ENCODE peak calls at places on chromosomes 7 and 10, in ten cellular contexts. One of them, this sample, is unnamed.

GRCh38 chr7:24328050-24328449 is 44.1 kb downstream of the NPY start:
- DNase-seq in progenitor cell of endocrine pancreas: no peak
- DNase-seq in left ventricle myocardium inferior: no peak
- DNase-seq in IMR-90: no peak
- DNase-seq in GM23338: no peak
- DNase-seq in esophagus muscularis mucosa: no peak
- DNase-seq in CD8-positive, alpha-beta T cell: no peak
- DNase-seq in mammary epithelial cell: no peak
- DNase-seq in sigmoid colon: no peak
- DNase-seq in stomach: no peak
- DNase-seq in this sample: no peak

GRCh38 chr10:16779375-16779774 is 37.8 kb downstream of the RSU1 start:
- DNase-seq in progenitor cell of endocrine pancreas: no peak
- DNase-seq in left ventricle myocardium inferior: no peak
- DNase-seq in IMR-90: no peak
- DNase-seq in GM23338: no peak
- DNase-seq in esophagus muscularis mucosa: no peak
- DNase-seq in CD8-positive, alpha-beta T cell: peak
- DNase-seq in mammary epithelial cell: peak
- DNase-seq in sigmoid colon: no peak
- DNase-seq in stomach: no peak
- DNase-seq in this sample: no peak

GRCh38 chr10:50367732-50368131 is 116.4 kb upstream of the ASAH2 start:
- DNase-seq in progenitor cell of endocrine pancreas: no peak
- DNase-seq in left ventricle myocardium inferior: no peak
- DNase-seq in IMR-90: peak
- DNase-seq in GM23338: peak
- DNase-seq in esophagus muscularis mucosa: no peak
- DNase-seq in CD8-positive, alpha-beta T cell: no peak
- DNase-seq in mammary epithelial cell: peak
- DNase-seq in sigmoid colon: no peak
- DNase-seq in stomach: no peak
- DNase-seq in this sample: peak

GRCh38 chr7:104299323-104299722 is 29.1 kb upstream of the LHFPL3 start:
- DNase-seq in progenitor cell of endocrine pancreas: no peak
- DNase-seq in left ventricle myocardium inferior: no peak
- DNase-seq in IMR-90: no peak
- DNase-seq in GM23338: no peak
- DNase-seq in esophagus muscularis mucosa: no peak
- DNase-seq in CD8-positive, alpha-beta T cell: no peak
- DNase-seq in mammary epithelial cell: no peak
- DNase-seq in sigmoid colon: no peak
- DNase-seq in stomach: no peak
- DNase-seq in this sample: no peak

GRCh38 chr7:143381427-143382125 is 431 bp downstream of the ZYX start:
- DNase-seq in progenitor cell of endocrine pancreas: no peak
- DNase-seq in left ventricle myocardium inferior: peak
- DNase-seq in IMR-90: peak
- DNase-seq in GM23338: no peak
- DNase-seq in esophagus muscularis mucosa: no peak
- DNase-seq in CD8-positive, alpha-beta T cell: no peak
- DNase-seq in mammary epithelial cell: peak
- DNase-seq in sigmoid colon: peak
- DNase-seq in stomach: peak
- DNase-seq in this sample: peak

GRCh38 chr10:99426689-99427088 is 3.7 kb downstream of the GOT1 start:
- DNase-seq in progenitor cell of endocrine pancreas: no peak
- DNase-seq in left ventricle myocardium inferior: no peak
- DNase-seq in IMR-90: no peak
- DNase-seq in GM23338: no peak
- DNase-seq in esophagus muscularis mucosa: no peak
- DNase-seq in CD8-positive, alpha-beta T cell: no peak
- DNase-seq in mammary epithelial cell: no peak
- DNase-seq in sigmoid colon: no peak
- DNase-seq in stomach: no peak
- DNase-seq in this sample: no peak

GRCh38 chr7:1541431-1542162 is 11.1 kb downstream of the MAFK start:
- DNase-seq in progenitor cell of endocrine pancreas: no peak
- DNase-seq in left ventricle myocardium inferior: no peak
- DNase-seq in IMR-90: no peak
- DNase-seq in GM23338: no peak
- DNase-seq in esophagus muscularis mucosa: no peak
- DNase-seq in CD8-positive, alpha-beta T cell: no peak
- DNase-seq in mammary epithelial cell: no peak
- DNase-seq in sigmoid colon: peak
- DNase-seq in stomach: no peak
- DNase-seq in this sample: no peak

GRCh38 chr7:135597181-135597925 is 39.6 kb downstream of the NUP205 start:
- DNase-seq in progenitor cell of endocrine pancreas: no peak
- DNase-seq in left ventricle myocardium inferior: no peak
- DNase-seq in IMR-90: peak
- DNase-seq in GM23338: no peak
- DNase-seq in esophagus muscularis mucosa: no peak
- DNase-seq in CD8-positive, alpha-beta T cell: no peak
- DNase-seq in mammary epithelial cell: no peak
- DNase-seq in sigmoid colon: no peak
- DNase-seq in stomach: no peak
- DNase-seq in this sample: no peak

DNA sequence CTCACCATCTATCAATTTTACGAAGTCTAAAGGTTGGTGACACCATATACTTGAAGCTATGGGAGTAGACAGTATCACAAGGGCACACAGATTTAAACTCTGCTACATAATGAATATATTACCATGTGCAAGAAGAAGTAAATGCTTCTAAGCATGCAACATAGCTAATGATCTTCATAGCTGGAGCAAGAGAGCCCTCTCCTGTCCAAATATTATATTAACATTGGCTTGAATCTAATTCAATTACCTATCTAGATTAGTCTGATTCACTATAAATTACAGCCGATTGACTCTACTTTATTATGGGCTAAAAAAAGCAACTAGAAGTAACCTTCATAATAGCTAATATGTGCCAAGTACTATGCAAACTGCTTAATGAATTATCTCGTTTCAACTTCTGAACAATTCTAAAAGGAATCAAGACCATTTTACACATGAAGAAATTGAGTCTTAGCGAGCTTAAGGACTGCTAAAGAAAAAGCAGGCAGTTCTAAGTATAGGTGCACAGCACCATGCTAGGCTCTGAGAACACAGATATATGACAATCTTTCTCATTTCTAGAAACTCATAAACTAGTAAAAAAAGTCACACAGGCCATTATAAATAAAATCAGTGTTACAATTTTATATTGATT is 21.9 kb downstream of the FRA10AC1 start:
- DNase-seq in progenitor cell of endocrine pancreas: no peak
- DNase-seq in left ventricle myocardium inferior: no peak
- DNase-seq in IMR-90: peak
- DNase-seq in GM23338: peak
- DNase-seq in esophagus muscularis mucosa: no peak
- DNase-seq in CD8-positive, alpha-beta T cell: no peak
- DNase-seq in mammary epithelial cell: peak
- DNase-seq in sigmoid colon: no peak
- DNase-seq in stomach: no peak
- DNase-seq in this sample: no peak
- TF ChIP-seq CTCF in progenitor cell of endocrine pancreas: peak
- TF ChIP-seq CTCF in left ventricle myocardium inferior: peak
- TF ChIP-seq CTCF in IMR-90: peak
- TF ChIP-seq CTCF in GM23338: peak
- TF ChIP-seq CTCF in esophagus muscularis mucosa: peak
- TF ChIP-seq CTCF in CD8-positive, alpha-beta T cell: no peak
- TF ChIP-seq CTCF in mammary epithelial cell: peak
- TF ChIP-seq CTCF in sigmoid colon: no peak
- TF ChIP-seq CTCF in stomach: peak
- TF ChIP-seq CTCF in this sample: no peak

DNA sequence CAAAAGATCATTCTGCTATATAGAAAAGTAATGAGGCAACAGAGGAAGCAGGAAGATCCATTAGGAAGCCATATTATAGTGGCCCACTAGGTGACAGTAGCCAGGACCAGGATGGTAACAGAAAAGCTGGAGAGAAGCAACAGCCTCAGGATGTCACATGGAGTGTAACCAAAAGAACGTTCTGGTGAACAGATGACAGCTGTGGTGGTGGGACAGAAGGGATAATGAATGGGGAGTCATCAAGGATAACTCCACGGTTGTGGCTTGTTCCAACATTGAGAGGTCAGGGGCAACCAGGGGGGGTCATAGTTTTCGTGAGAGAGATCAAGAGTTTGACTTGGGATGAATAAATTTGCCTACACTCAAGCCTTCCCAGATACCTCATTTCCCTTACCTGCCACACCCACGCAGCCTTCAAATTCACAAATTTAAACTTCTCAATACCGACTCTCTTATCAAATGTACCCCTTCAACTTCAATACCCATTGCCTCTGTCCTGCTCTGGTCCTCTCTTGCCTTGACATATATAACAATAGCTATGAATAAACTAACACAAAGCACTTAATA is 9.3 kb downstream of the TBL2 start:
- DNase-seq in progenitor cell of endocrine pancreas: no peak
- DNase-seq in left ventricle myocardium inferior: no peak
- DNase-seq in IMR-90: no peak
- DNase-seq in GM23338: no peak
- DNase-seq in esophagus muscularis mucosa: no peak
- DNase-seq in CD8-positive, alpha-beta T cell: no peak
- DNase-seq in mammary epithelial cell: no peak
- DNase-seq in sigmoid colon: no peak
- DNase-seq in stomach: no peak
- DNase-seq in this sample: no peak
- TF ChIP-seq CTCF in progenitor cell of endocrine pancreas: no peak
- TF ChIP-seq CTCF in left ventricle myocardium inferior: no peak
- TF ChIP-seq CTCF in IMR-90: no peak
- TF ChIP-seq CTCF in GM23338: no peak
- TF ChIP-seq CTCF in esophagus muscularis mucosa: no peak
- TF ChIP-seq CTCF in CD8-positive, alpha-beta T cell: no peak
- TF ChIP-seq CTCF in mammary epithelial cell: no peak
- TF ChIP-seq CTCF in sigmoid colon: no peak
- TF ChIP-seq CTCF in stomach: no peak
- TF ChIP-seq CTCF in this sample: no peak

DNA sequence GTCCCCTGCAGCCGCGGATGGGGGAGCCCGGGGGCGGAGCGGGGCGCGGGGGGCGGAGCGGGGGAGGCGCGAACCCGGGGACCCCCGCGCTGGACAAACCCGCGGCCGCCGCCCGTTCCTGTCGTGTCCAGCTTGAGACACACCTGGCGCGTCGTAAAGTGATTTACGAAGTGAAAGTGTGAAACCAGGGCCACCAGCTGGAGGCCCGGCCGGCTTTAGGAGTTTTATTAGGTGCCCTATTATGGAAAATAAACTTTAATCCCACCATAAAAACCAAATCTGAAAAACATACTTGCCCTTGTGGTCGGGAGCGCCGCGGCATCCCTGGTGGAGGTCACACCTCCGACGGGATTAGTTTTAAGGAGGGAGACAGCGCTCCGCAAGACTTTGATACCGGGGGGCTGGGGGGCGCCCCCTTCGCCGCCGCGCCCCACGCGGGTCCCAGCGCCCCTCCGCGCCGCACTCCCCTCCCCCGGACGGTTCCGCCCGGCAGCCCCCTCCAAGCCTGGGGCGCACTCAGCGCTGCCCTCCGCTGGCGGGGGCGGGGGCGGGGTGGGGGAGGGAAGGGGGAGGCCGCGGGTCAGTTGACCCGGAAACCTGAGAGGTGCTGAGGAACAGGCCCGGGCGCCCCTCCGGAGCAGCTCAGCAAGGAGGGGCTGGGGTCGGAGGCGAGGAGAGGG is 10.3 kb downstream of the MNX1 start:
- DNase-seq in progenitor cell of endocrine pancreas: no peak
- DNase-seq in left ventricle myocardium inferior: no peak
- DNase-seq in IMR-90: no peak
- DNase-seq in GM23338: peak
- DNase-seq in esophagus muscularis mucosa: no peak
- DNase-seq in CD8-positive, alpha-beta T cell: no peak
- DNase-seq in mammary epithelial cell: no peak
- DNase-seq in sigmoid colon: no peak
- DNase-seq in stomach: peak
- DNase-seq in this sample: no peak
- TF ChIP-seq CTCF in progenitor cell of endocrine pancreas: peak
- TF ChIP-seq CTCF in left ventricle myocardium inferior: no peak
- TF ChIP-seq CTCF in IMR-90: no peak
- TF ChIP-seq CTCF in GM23338: no peak
- TF ChIP-seq CTCF in esophagus muscularis mucosa: no peak
- TF ChIP-seq CTCF in CD8-positive, alpha-beta T cell: no peak
- TF ChIP-seq CTCF in mammary epithelial cell: no peak
- TF ChIP-seq CTCF in sigmoid colon: no peak
- TF ChIP-seq CTCF in stomach: no peak
- TF ChIP-seq CTCF in this sample: no peak

GRCh38 chr7:149751058-149751775 is 22.2 kb downstream of the ZNF467 start:
- DNase-seq in progenitor cell of endocrine pancreas: no peak
- DNase-seq in left ventricle myocardium inferior: no peak
- DNase-seq in IMR-90: no peak
- DNase-seq in GM23338: no peak
- DNase-seq in esophagus muscularis mucosa: no peak
- DNase-seq in CD8-positive, alpha-beta T cell: no peak
- DNase-seq in mammary epithelial cell: no peak
- DNase-seq in sigmoid colon: no peak
- DNase-seq in stomach: no peak
- DNase-seq in this sample: no peak

GRCh38 chr7:149750122-149750845 is 23.1 kb downstream of the ZNF467 start:
- DNase-seq in progenitor cell of endocrine pancreas: no peak
- DNase-seq in left ventricle myocardium inferior: no peak
- DNase-seq in IMR-90: no peak
- DNase-seq in GM23338: no peak
- DNase-seq in esophagus muscularis mucosa: no peak
- DNase-seq in CD8-positive, alpha-beta T cell: no peak
- DNase-seq in mammary epithelial cell: no peak
- DNase-seq in sigmoid colon: no peak
- DNase-seq in stomach: no peak
- DNase-seq in this sample: no peak

GRCh38 chr7:149748223-149748874 is 25.0 kb downstream of the ZNF467 start:
- DNase-seq in progenitor cell of endocrine pancreas: no peak
- DNase-seq in left ventricle myocardium inferior: no peak
- DNase-seq in IMR-90: no peak
- DNase-seq in GM23338: peak
- DNase-seq in esophagus muscularis mucosa: no peak
- DNase-seq in CD8-positive, alpha-beta T cell: no peak
- DNase-seq in mammary epithelial cell: no peak
- DNase-seq in sigmoid colon: no peak
- DNase-seq in stomach: no peak
- DNase-seq in this sample: no peak

GRCh38 chr7:149752646-149753045 is 20.7 kb downstream of the ZNF467 start:
- DNase-seq in progenitor cell of endocrine pancreas: no peak
- DNase-seq in left ventricle myocardium inferior: no peak
- DNase-seq in IMR-90: no peak
- DNase-seq in GM23338: no peak
- DNase-seq in esophagus muscularis mucosa: no peak
- DNase-seq in CD8-positive, alpha-beta T cell: no peak
- DNase-seq in mammary epithelial cell: no peak
- DNase-seq in sigmoid colon: no peak
- DNase-seq in stomach: no peak
- DNase-seq in this sample: no peak

DNA sequence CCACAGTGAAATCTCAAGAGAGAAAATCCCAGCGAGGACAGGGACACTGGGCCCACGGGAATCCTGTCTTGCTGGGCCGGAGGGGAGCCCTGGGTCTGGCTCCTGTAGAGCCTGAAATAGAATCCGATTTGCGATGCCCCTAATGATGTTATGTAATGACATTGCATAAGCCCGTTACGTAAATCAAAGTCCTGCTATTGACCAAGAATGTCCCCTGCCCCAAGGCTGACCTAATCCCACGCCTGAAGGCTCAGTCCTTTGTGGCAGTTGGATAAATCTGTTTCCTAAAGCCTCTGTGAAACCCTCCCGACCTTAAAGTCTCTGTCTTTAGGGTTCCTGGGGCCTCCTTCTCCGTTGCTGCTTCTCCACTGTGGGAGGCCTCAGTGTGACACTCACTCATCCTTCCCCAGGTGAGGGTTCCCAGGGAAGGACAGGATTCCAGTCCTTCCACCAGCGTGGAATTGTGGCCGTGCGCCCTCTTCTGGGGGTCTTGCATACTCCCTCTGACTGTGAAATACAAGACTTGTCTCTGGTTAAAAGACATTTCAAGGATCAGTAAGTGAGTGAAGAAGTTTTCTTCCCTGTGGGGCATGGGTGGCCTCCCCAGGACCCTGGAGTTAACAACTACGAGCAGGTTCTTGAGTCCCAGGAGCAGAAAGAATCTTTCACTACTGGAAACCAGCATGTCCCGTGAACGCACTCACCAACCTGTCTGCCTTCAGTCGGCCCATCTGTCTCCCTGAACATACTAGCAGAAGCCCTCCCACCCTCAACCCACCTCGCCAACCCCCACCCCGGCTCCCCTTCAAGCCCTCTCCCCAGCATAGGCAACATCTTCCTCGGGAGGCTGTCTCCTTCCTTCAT is 19.8 kb downstream of the ZNF467 start:
- DNase-seq in progenitor cell of endocrine pancreas: peak
- DNase-seq in left ventricle myocardium inferior: no peak
- DNase-seq in IMR-90: peak
- DNase-seq in GM23338: peak
- DNase-seq in esophagus muscularis mucosa: no peak
- DNase-seq in CD8-positive, alpha-beta T cell: no peak
- DNase-seq in mammary epithelial cell: peak
- DNase-seq in sigmoid colon: no peak
- DNase-seq in stomach: peak
- DNase-seq in this sample: peak
- TF ChIP-seq CTCF in progenitor cell of endocrine pancreas: peak
- TF ChIP-seq CTCF in left ventricle myocardium inferior: peak
- TF ChIP-seq CTCF in IMR-90: peak
- TF ChIP-seq CTCF in GM23338: peak
- TF ChIP-seq CTCF in esophagus muscularis mucosa: peak
- TF ChIP-seq CTCF in CD8-positive, alpha-beta T cell: no peak
- TF ChIP-seq CTCF in mammary epithelial cell: peak
- TF ChIP-seq CTCF in sigmoid colon: no peak
- TF ChIP-seq CTCF in stomach: peak
- TF ChIP-seq CTCF in this sample: peak